ENCODE peak calls at places on chromosomes 16 and 17, in nine cellular contexts. M is GM20000; Z is T-helper 9 cell; C is stimulated activated CD8-positive, alpha-beta memory T cell treated with anti-CD3 and anti-CD28 coated beads, Interleukin-7, amount 100 ng/mL, for 1 hour; L is effector memory CD4-positive, alpha-beta T cell; A is T-helper 2 cell; N is NCI-H146; V is stimulated activated naive CD4-positive, alpha-beta T cell; P is mesothelial cell of epicardium. J is an unnamed sample.
A peak's percentile ranks its signal among the peaks of the same experiment; 100 is the strongest.

GRCh38 chr17:38451840-38452529 is 23.7 kb downstream of the ARHGAP23 start:
- DNase-seq in L (no peak), V (no peak), M (no peak), C (no peak), A (no peak), N (no peak), P (peak; percentile 62), Z (no peak), J (no peak)

GRCh38 chr17:7022791-7023571 is at the start of gene BCL6B:
- DNase-seq in P (no peak), V (no peak), Z (no peak), L (no peak), M (no peak), C (no peak), N (no peak), A (no peak), J (no peak)

GRCh38 chr17:2723997-2724782 is 12.6 kb upstream of the CLUH start:
- DNase-seq in A (no peak), P (no peak), V (no peak), M (peak; percentile 69), Z (no peak), N (no peak), L (no peak), C (no peak), J (no peak)

GRCh38 chr16:66923247-66923851 is 2.0 kb downstream of the RRAD start:
- DNase-seq in P (no peak), Z (no peak), C (no peak), L (no peak), A (no peak), V (no peak), M (no peak), N (no peak), J (no peak)

GRCh38 chr17:44599298-44600175 is 42.3 kb downstream of the FZD2 start:
- DNase-seq in M (no peak), P (no peak), A (no peak), Z (no peak), V (no peak), L (no peak), C (no peak), N (no peak), J (no peak)

GRCh38 chr16:89623511-89624232 is 10.2 kb downstream of the DPEP1 start:
- DNase-seq in A (no peak), M (no peak), C (no peak), V (no peak), N (no peak), Z (no peak), L (no peak), P (no peak), J (no peak)

GRCh38 chr17:48752399-48753288 is 24.1 kb upstream of the HOXB13 start:
- DNase-seq in P (no peak), C (no peak), L (no peak), A (no peak), N (no peak), M (no peak), V (no peak), Z (no peak), J (no peak)

GRCh38 chr16:60203525-60204124 is 1469.5 kb upstream of the GOT2 start:
- DNase-seq in Z (no peak), A (no peak), C (no peak), L (no peak), V (no peak), P (no peak), N (no peak), M (no peak), J (no peak)

GRCh38 chr17:31266042-31266441 is 31.0 kb downstream of the OMG start:
- DNase-seq in C (no peak), A (no peak), L (no peak), M (no peak), V (no peak), P (no peak), Z (no peak), N (no peak), J (no peak)

GRCh38 chr17:8832711-8833352 is 33.7 kb upstream of the MFSD6L start:
- DNase-seq in P (peak; percentile 53), C (no peak), V (no peak), Z (no peak), A (no peak), N (peak; percentile 56), L (peak; percentile 11), M (peak; percentile 69), J (no peak)